ENCODE peak calls at places on chromosome 21, in five cellular contexts. Z is AG08396; S is sigmoid colon; Y is astrocyte of the cerebellum; E is stimulated activated CD4-positive, alpha-beta T cell treated with anti-CD3 and anti-CD28 coated beads, Interleukin-2, amount 100 ng/mL, for 24 hours. O is an unnamed sample.

GRCh38 chr21:21029159-21029558 is 30.9 kb downstream of the NCAM2 start:
- DNase-seq in Z (no peak), S (no peak), Y (peak; percentile 24), E (no peak), O (no peak)

GRCh38 chr21:46409641-46410406 is 48.9 kb upstream of the DIP2A start:
- DNase-seq in Z (no peak), S (no peak), Y (no peak), E (no peak), O (no peak)

GRCh38 chr21:42337830-42338729 is 12.7 kb downstream of the TFF2 start:
- DNase-seq in Z (peak; percentile 28), S (peak; percentile 75), Y (peak; percentile 24), E (peak; percentile 87), O (peak; percentile 2)

GRCh38 chr21:29271927-29272333 is 26.8 kb upstream of the BACH1 start:
- DNase-seq in Z (no peak), S (no peak), Y (no peak), E (no peak), O (no peak)

GRCh38 chr21:44397431-44398031 is 44.1 kb downstream of the TRPM2 start:
- DNase-seq in Z (no peak), S (no peak), Y (no peak), E (no peak), O (no peak)

GRCh38 chr21:36494557-36494956 is 14.6 kb upstream of the CLDN14 start:
- DNase-seq in Z (no peak), S (no peak), Y (no peak), E (no peak), O (no peak)

GRCh38 chr21:27802816-27803475 is 836.1 kb upstream of the ADAMTS5 start:
- DNase-seq in Z (peak; percentile 37), S (no peak), Y (peak; percentile 3), E (peak; percentile 14), O (no peak)

GRCh38 chr21:34704119-34704518 is 35.3 kb downstream of the CLIC6 start:
- DNase-seq in Z (no peak), S (no peak), Y (peak; percentile 8), E (no peak), O (no peak)

GRCh38 chr21:26405735-26406361 is 167.2 kb downstream of the CYYR1 start:
- DNase-seq in Z (peak; percentile 43), S (no peak), Y (peak; percentile 23), E (no peak), O (peak; percentile 49)

GRCh38 chr21:38807481-38807880 is 1.8 kb downstream of the ETS2 start:
- DNase-seq in Z (no peak), S (no peak), Y (no peak), E (no peak), O (no peak)

GRCh38 chr21:43370091-43370658 is 56.8 kb downstream of the SIK1 start:
- DNase-seq in Z (no peak), S (no peak), Y (no peak), E (no peak), O (no peak)

GRCh38 chr21:14259669-14260458 is 43.9 kb downstream of the RBM11 start:
- DNase-seq in Z (peak; percentile 41), S (no peak), Y (peak; percentile 46), E (no peak), O (peak; percentile 33)

GRCh38 chr21:45828580-45829565 is 152.7 kb upstream of the COL6A1 start:
- DNase-seq in Z (no peak), S (no peak), Y (no peak), E (no peak), O (no peak)

GRCh38 chr21:46062471-46063211 is 35.3 kb upstream of the COL6A2 start:
- DNase-seq in Z (no peak), S (peak; percentile 50), Y (no peak), E (no peak), O (no peak)

GRCh38 chr21:46646541-46647154 is 11.2 kb downstream of the PRMT2 start:
- DNase-seq in Z (no peak), S (no peak), Y (no peak), E (no peak), O (no peak)

GRCh38 chr21:35581640-35582039 is 478.7 kb downstream of the SETD4 start:
- DNase-seq in Z (no peak), S (no peak), Y (no peak), E (no peak), O (no peak)

GRCh38 chr21:35643176-35643575 is 417.1 kb downstream of the SETD4 start:
- DNase-seq in Z (no peak), S (no peak), Y (no peak), E (no peak), O (no peak)

GRCh38 chr21:40840441-40840840 is 6.5 kb downstream of the DSCAM start:
- DNase-seq in Z (no peak), S (no peak), Y (no peak), E (no peak), O (no peak)

GRCh38 chr21:27582246-27582945 is 615.5 kb upstream of the ADAMTS5 start:
- DNase-seq in Z (no peak), S (no peak), Y (no peak), E (no peak), O (no peak)

GRCh38 chr21:27570306-27570868 is 603.5 kb upstream of the ADAMTS5 start:
- DNase-seq in Z (peak; percentile 54), S (peak; percentile 83), Y (peak; percentile 93), E (no peak), O (no peak)

GRCh38 chr21:46191257-46191685 is 7.0 kb upstream of the SPATC1L start:
- DNase-seq in Z (peak; percentile 88), S (peak; percentile 82), Y (peak; percentile 68), E (no peak), O (no peak)

GRCh38 chr21:37263827-37264226 is 3.3 kb downstream of the VPS26C start:
- DNase-seq in Z (no peak), S (no peak), Y (no peak), E (no peak), O (no peak)

GRCh38 chr21:31938330-31939301 is 65.8 kb downstream of the HUNK start:
- DNase-seq in Z (no peak), S (no peak), Y (no peak), E (no peak), O (no peak)